ENCODE peak calls at places on chromosomes 11 and 22, in four cellular contexts. T, E, Z and R are unnamed samples.

GRCh38 chr22:19577422-19577966 is 53.3 kb upstream of the CLDN5 start:
- DNase-seq in E (no peak), Z (no peak), T (no peak), R (no peak)

GRCh38 chr22:24067587-24068376 is 56.7 kb downstream of the CABIN1 start:
- DNase-seq in T (peak; percentile 41), Z (no peak), E (no peak), R (no peak)

GRCh38 chr11:61602775-61603569 is 22.1 kb upstream of the SYT7 start:
- DNase-seq in E (peak; percentile 96), T (peak; percentile 70), Z (no peak), R (peak; percentile 98)

GRCh38 chr11:12693485-12694181 is 19.4 kb downstream of the TEAD1 start:
- DNase-seq in Z (peak; percentile 74), E (peak; percentile 99), T (no peak), R (peak; percentile 83)

GRCh38 chr22:17077255-17077654 is 7.5 kb upstream of the IL17RA start:
- DNase-seq in Z (no peak), E (peak; percentile 88), T (no peak), R (peak; percentile 58)

GRCh38 chr11:92932023-92932422 is 37.4 kb upstream of the MTNR1B start:
- DNase-seq in E (peak; percentile 23), Z (no peak), T (no peak), R (no peak)

GRCh38 chr11:35111171-35112055 is 27.6 kb upstream of the CD44 start:
- DNase-seq in T (peak; percentile 10), Z (no peak), E (peak; percentile 92), R (peak; percentile 72)

GRCh38 chr22:34812631-34813030 is 253.3 kb upstream of the ISX start:
- DNase-seq in T (no peak), Z (no peak), E (no peak), R (no peak)

GRCh38 chr11:106021181-106021966 is 666 bp downstream of the MSANTD4 start:
- DNase-seq in T (no peak), E (peak; percentile 56), Z (no peak), R (peak; percentile 62)

GRCh38 chr11:96426356-96427103 is 36.7 kb downstream of the JRKL start:
- DNase-seq in T (no peak), E (peak; percentile 61), Z (peak; percentile 22), R (no peak)

GRCh38 chr22:43203471-43203981 is 16.6 kb upstream of the TTLL12 start:
- DNase-seq in E (no peak), T (no peak), Z (no peak), R (no peak)

GRCh38 chr11:12845739-12846358 is 163.3 kb upstream of the RASSF10 start:
- DNase-seq in Z (no peak), E (peak; percentile 78), T (peak; percentile 70), R (no peak)

GRCh38 chr11:120924109-120924508 is 99.8 kb upstream of the TBCEL start:
- DNase-seq in Z (no peak), T (no peak), E (no peak), R (no peak)

GRCh38 chr11:84886344-84886743 is 740.8 kb downstream of the DLG2 start:
- DNase-seq in E (peak; percentile 40), Z (no peak), T (no peak), R (no peak)

GRCh38 chr11:63534895-63535461 is 1.6 kb upstream of the PLAAT4 start:
- DNase-seq in E (no peak), Z (no peak), T (no peak), R (no peak)

GRCh38 chr11:8829556-8829955 is 81.4 kb upstream of the AKIP1 start:
- DNase-seq in T (no peak), Z (no peak), E (no peak), R (no peak)

GRCh38 chr11:106087815-106088435 is 10.5 kb downstream of the AASDHPPT start:
- DNase-seq in T (peak; percentile 36), E (peak; percentile 65), Z (peak; percentile 16), R (no peak)

GRCh38 chr22:33860386-33860785 is 59.9 kb downstream of the LARGE1 start:
- DNase-seq in T (no peak), E (no peak), Z (no peak), R (no peak)

GRCh38 chr11:72369786-72370185 is 64.5 kb downstream of the CLPB start:
- DNase-seq in T (no peak), Z (no peak), E (no peak), R (no peak)

GRCh38 chr11:693415-693831 is 1.6 kb downstream of the DEAF1 start:
- DNase-seq in T (no peak), E (no peak), Z (no peak), R (peak; percentile 89)

GRCh38 chr11:124402326-124402922 is 3.6 kb upstream of the OR8B3 start:
- DNase-seq in E (peak; percentile 86), Z (no peak), T (peak; percentile 29), R (peak; percentile 88)

GRCh38 chr11:78869293-78869692 is 294.6 kb upstream of the NARS2 start:
- DNase-seq in Z (no peak), E (no peak), T (no peak), R (no peak)

GRCh38 chr11:57214087-57214395 is 23.0 kb downstream of the APLNR start:
- DNase-seq in E (peak; percentile 48), T (no peak), Z (no peak), R (no peak)

GRCh38 chr22:46965552-46966494 is 203.4 kb downstream of the TBC1D22A start:
- DNase-seq in Z (no peak), E (peak; percentile 7), T (no peak), R (peak; percentile 65)

GRCh38 chr11:32088117-32088941 is 2.5 kb upstream of the RCN1 start:
- DNase-seq in T (peak; percentile 43), Z (peak; percentile 64), E (peak; percentile 91), R (peak; percentile 91)

GRCh38 chr11:92269021-92269420 is 44.4 kb downstream of the FAT3 start:
- DNase-seq in T (no peak), Z (no peak), E (peak; percentile 42), R (no peak)

GRCh38 chr11:12131943-12132789 is 21.8 kb downstream of the MICAL2 start:
- DNase-seq in Z (no peak), E (no peak), T (no peak), R (no peak)

GRCh38 chr11:80722616-80723015 is 1281.8 kb upstream of the TENM4 start:
- DNase-seq in Z (no peak), T (no peak), E (no peak), R (no peak)

GRCh38 chr11:76496174-76496573 is 51.4 kb downstream of the EMSY start:
- DNase-seq in T (no peak), E (no peak), Z (no peak), R (no peak)

GRCh38 chr22:35991168-35991567 is 37.5 kb downstream of the RBFOX2 start:
- DNase-seq in T (no peak), Z (no peak), E (peak; percentile 88), R (no peak)

GRCh38 chr11:62547691-62548281 is 1.2 kb upstream of the AHNAK start:
- DNase-seq in T (no peak), E (no peak), Z (no peak), R (peak; percentile 58)

GRCh38 chr22:48635825-48636224 is 1191.8 kb downstream of the BRD1 start:
- DNase-seq in E (no peak), Z (no peak), T (peak; percentile 73), R (no peak)
- H3K9me3 ChIP-seq in E (peaks cover 45% of the 10 kb centered on the region), Z (no peaks in the 10 kb centered on the region), T (no peaks in the 10 kb centered on the region), R (no peaks in the 10 kb centered on the region)

GRCh38 chr11:68186061-68186460 is 27.0 kb downstream of the KMT5B start:
- DNase-seq in Z (no peak), E (no peak), T (no peak), R (no peak)

GRCh38 chr11:68177877-68178276 is 35.2 kb downstream of the KMT5B start:
- DNase-seq in T (no peak), E (no peak), Z (no peak), R (no peak)

GRCh38 chr11:68179847-68180246 is 33.2 kb downstream of the KMT5B start:
- DNase-seq in E (no peak), Z (no peak), T (no peak), R (no peak)

DNA sequence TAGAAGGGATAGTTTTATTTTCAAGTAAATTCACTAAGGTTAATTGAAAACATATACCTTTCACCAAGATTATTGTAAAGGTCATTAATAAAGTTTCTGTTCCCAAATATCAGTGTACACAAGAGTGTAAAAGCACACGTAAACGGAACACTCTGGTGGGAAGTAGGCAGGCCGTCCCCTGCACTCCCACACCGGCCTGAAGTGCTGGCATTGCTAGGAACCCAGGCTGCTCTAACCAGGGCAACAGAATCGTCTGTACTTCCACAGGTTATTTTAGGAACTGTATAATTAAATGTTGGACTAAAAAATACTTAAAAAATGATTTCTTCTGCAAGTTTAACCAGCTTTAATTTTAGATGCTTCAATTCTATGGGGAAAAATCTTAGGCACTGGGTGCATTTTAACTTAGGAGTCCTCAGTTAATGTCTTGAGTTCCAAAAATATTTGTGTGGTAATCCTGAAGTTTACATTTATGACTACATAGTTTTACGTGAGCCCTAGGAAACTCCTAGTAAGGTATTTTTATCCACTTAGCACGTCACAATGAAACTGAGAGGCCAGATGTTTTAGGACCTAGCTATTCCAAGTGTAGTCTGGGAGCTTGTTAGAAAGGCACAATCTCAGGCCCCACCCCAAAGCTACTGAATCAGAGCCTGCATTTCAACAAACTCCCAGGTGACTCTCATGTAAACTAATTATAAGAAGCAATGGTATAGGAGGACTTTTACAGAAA is 31.2 kb downstream of the KMT5B start:
- DNase-seq in Z (no peak), E (peak; percentile 87), T (no peak), R (no peak)
- H3K27ac ChIP-seq in Z (no peak overlapping the region), E (peak overlapping the region; percentile 52), T (no peak overlapping the region), R (no peak overlapping the region)

DNA sequence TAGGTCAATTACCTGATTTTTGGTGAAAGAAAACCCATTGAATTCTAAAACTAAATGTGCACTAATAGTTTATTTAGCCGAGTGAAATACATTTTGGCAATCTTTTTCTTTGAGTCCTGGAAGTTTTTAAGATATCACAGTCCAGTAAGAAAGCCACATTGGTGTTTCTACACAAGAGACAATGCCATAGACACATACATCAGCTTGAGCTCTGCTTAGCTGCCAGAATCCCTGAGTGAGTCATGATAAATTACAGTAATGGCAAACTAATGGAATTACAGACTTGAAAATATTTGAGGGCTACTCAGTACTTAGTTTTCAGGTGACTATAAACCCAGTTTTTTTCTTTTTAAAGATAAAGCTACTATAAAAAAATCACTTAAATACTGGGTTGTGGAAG is 155.4 kb downstream of the OR4C45 start:
- DNase-seq in T (no peak), E (no peak), Z (no peak), R (no peak)
- H3K36me3 ChIP-seq in T (no peaks in the 10 kb centered on the region), E (no peaks in the 10 kb centered on the region), Z (no peaks in the 10 kb centered on the region), R (no peaks in the 10 kb centered on the region)

GRCh38 chr22:42066937-42067336 is 3.7 kb downstream of the NAGA start:
- DNase-seq in E (no peak), Z (no peak), T (no peak), R (no peak)
- H3K9me3 ChIP-seq in E (no peaks in the 10 kb centered on the region), Z (no peaks in the 10 kb centered on the region), T (no peaks in the 10 kb centered on the region), R (no peaks in the 10 kb centered on the region)

GRCh38 chr11:71093783-71094182 is 158.6 kb downstream of the SHANK2 start:
- DNase-seq in Z (no peak), E (no peak), T (no peak), R (no peak)
- H3K27ac ChIP-seq in Z (no peak overlapping the region), E (no peak overlapping the region), T (no peak overlapping the region), R (no peak overlapping the region)

GRCh38 chr22:25847451-25847850 is 105.5 kb downstream of the MYO18B start:
- DNase-seq in E (no peak), Z (no peak), T (no peak), R (no peak)

GRCh38 chr22:25849514-25849913 is 107.5 kb downstream of the MYO18B start:
- DNase-seq in T (peak; percentile 29), Z (no peak), E (no peak), R (no peak)

GRCh38 chr22:25845985-25846745 is 104.2 kb downstream of the MYO18B start:
- DNase-seq in Z (no peak), T (no peak), E (no peak), R (no peak)

GRCh38 chr22:25852223-25852622 is 110.2 kb downstream of the MYO18B start:
- DNase-seq in Z (no peak), E (no peak), T (no peak), R (no peak)

GRCh38 chr22:25848954-25849353 is 107.0 kb downstream of the MYO18B start:
- DNase-seq in Z (no peak), T (no peak), E (no peak), R (no peak)
- H3K36me3 ChIP-seq in Z (no peaks in the 10 kb centered on the region), T (no peaks in the 10 kb centered on the region), E (no peaks in the 10 kb centered on the region), R (no peaks in the 10 kb centered on the region)